ENCODE peak calls at places on chromosome 20, in seven cellular contexts. I is WERI-Rb-1; R is Panc1; G is GM12865; D is psoas muscle; S is CD8-positive, alpha-beta T cell; W is AG10803. B is an unnamed sample.

GRCh38 chr20:42267793-42268381 is 649.7 kb upstream of the CHD6 start:
- DNase-seq in R (no peak), G (no peak), I (no peak), W (no peak), S (no peak), D (no peak), B (no peak)

GRCh38 chr20:53829086-53829703 is 235.6 kb upstream of the ZNF217 start:
- DNase-seq in S (no peak), I (no peak), D (no peak), G (peak; percentile 49), W (peak; percentile 98), R (peak; percentile 93), B (peak; percentile 80)

GRCh38 chr20:19828233-19828632 is 70.2 kb downstream of the RIN2 start:
- DNase-seq in S (no peak), I (no peak), G (peak; percentile 82), W (no peak), R (peak; percentile 60), D (no peak), B (peak; percentile 65)

GRCh38 chr20:1108437-1108920 is 9.9 kb upstream of the PSMF1 start:
- DNase-seq in I (peak; percentile 63), R (peak; percentile 50), G (peak; percentile 55), D (peak; percentile 55), W (peak; percentile 51), S (peak; percentile 22), B (peak; percentile 58)

GRCh38 chr20:346640-347316 is at the start of gene NRSN2:
- DNase-seq in R (no peak), I (peak; percentile 95), D (peak; percentile 57), S (no peak), W (peak; percentile 66), G (peak; percentile 69), B (peak; percentile 65)

GRCh38 chr20:10629946-10630345 is 43.9 kb downstream of the JAG1 start:
- DNase-seq in S (no peak), R (no peak), I (no peak), G (no peak), D (no peak), W (no peak), B (no peak)

GRCh38 chr20:10034717-10035571 is at the start of gene ANKEF1:
- DNase-seq in D (peak; percentile 73), I (peak; percentile 88), W (peak; percentile 37), R (no peak), G (peak; percentile 91), S (peak; percentile 52), B (peak; percentile 53)

GRCh38 chr20:251352-251751 is 6.2 kb upstream of the DEFB132 start:
- DNase-seq in G (no peak), D (no peak), W (no peak), S (no peak), I (no peak), R (no peak), B (peak; percentile 24)

GRCh38 chr20:37564388-37565133 is 36.9 kb upstream of the BLCAP start:
- DNase-seq in I (peak; percentile 69), G (peak; percentile 28), R (no peak), W (peak; percentile 6), D (peak; percentile 37), S (no peak), B (peak; percentile 51)

GRCh38 chr20:9323622-9324021 is 190.8 kb upstream of the LAMP5 start:
- DNase-seq in D (no peak), S (no peak), G (peak; percentile 6), I (peak; percentile 14), R (no peak), W (no peak), B (no peak)

GRCh38 chr20:51610761-51611624 is 68.5 kb upstream of the NFATC2 start:
- DNase-seq in D (no peak), S (no peak), R (no peak), G (no peak), W (no peak), I (no peak), B (no peak)

GRCh38 chr20:7723284-7723683 is 217.0 kb downstream of the HAO1 start:
- DNase-seq in I (no peak), S (no peak), G (no peak), D (no peak), R (no peak), W (peak; percentile 37), B (no peak)

GRCh38 chr20:2335096-2335495 is 39.3 kb downstream of the TGM3 start:
- DNase-seq in D (no peak), I (no peak), W (no peak), S (no peak), R (no peak), G (no peak), B (no peak)

GRCh38 chr20:44572551-44573500 is 9.6 kb upstream of the PKIG start:
- DNase-seq in W (peak; percentile 92), I (no peak), D (peak; percentile 44), R (peak; percentile 80), S (no peak), G (no peak), B (no peak)

GRCh38 chr20:56993020-56993419 is 273.4 kb downstream of the BMP7 start:
- DNase-seq in I (no peak), S (no peak), D (no peak), W (no peak), R (no peak), G (no peak), B (no peak)

GRCh38 chr20:60921021-60921622 is 330.9 kb upstream of the CDH4 start:
- DNase-seq in R (no peak), W (peak; percentile 21), S (no peak), D (no peak), I (no peak), G (no peak), B (no peak)

GRCh38 chr20:21767739-21768223 is 62.3 kb downstream of the PAX1 start:
- DNase-seq in W (no peak), R (no peak), S (no peak), D (no peak), I (peak; percentile 8), G (no peak), B (peak; percentile 15)
- TF ChIP-seq CTCF in W (no peak), R (peak; percentile 68), S (no peak), D (no peak), I (peak; percentile 54), G (peak; percentile 26), B (peak; percentile 55)

DNA sequence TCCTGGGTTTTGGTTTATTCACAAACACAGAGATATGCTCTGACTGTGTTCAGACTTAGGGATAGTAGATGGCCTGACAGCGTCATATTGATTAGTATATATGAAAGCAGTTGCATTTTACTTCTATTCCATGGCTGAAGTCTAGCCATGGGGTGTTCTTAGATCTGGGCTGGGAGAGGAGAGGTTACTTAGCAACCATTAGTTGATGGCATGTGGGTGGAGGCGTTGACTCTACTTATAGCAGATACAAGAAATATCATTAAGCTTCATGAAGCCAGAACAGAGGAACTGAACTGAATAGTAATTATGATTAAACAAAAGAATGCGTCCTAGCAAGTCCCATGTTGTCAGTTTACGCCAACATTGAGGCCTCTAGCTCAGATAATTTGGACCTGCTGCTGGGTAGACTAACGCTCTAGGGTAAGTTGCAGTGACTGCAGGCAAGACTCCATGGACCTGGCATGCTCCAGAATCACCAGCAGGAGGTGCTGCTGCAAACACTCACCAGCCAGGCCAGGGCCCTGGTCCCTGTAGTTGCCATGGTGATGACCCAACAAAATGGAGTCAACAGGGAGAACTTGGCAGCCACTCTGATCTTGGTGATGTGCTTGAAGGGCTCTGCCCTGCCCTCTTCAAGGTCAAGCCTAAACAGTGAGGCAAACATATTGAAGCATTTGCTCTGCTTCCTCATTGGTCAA is 477.4 kb downstream of the PREX1 start:
- DNase-seq in S (no peak), W (no peak), R (no peak), G (peak; percentile 67), I (no peak), D (no peak), B (peak; percentile 34)
- TF ChIP-seq CTCF in S (no peak), W (peak; percentile 19), R (peak; percentile 21), G (peak; percentile 51), I (peak; percentile 72), D (peak; percentile 6), B (peak; percentile 43)

GRCh38 chr20:11716239-11716944 is 201.3 kb upstream of the BTBD3 start:
- DNase-seq in G (peak; percentile 0), R (no peak), W (peak; percentile 88), I (peak; percentile 61), D (no peak), S (no peak), B (peak; percentile 84)
- TF ChIP-seq CTCF in G (no peak), R (peak; percentile 29), W (peak; percentile 65), I (peak; percentile 69), D (no peak), S (no peak), B (peak; percentile 74)

GRCh38 chr20:24111858-24112257 is 123.3 kb upstream of the GGTLC1 start:
- DNase-seq in R (no peak), I (no peak), W (no peak), S (no peak), G (no peak), D (no peak), B (no peak)
- TF ChIP-seq CTCF in R (no peak), I (no peak), W (no peak), S (no peak), G (no peak), D (no peak), B (no peak)

GRCh38 chr20:58871533-58872102 is 19.1 kb downstream of the GNAS start:
- DNase-seq in G (no peak), W (no peak), R (no peak), S (no peak), D (no peak), I (no peak), B (no peak)

GRCh38 chr20:58870293-58871014 is 17.9 kb downstream of the GNAS start:
- DNase-seq in S (no peak), R (peak; percentile 43), W (peak; percentile 44), I (peak; percentile 76), D (peak; percentile 56), G (peak; percentile 49), B (peak; percentile 44)

GRCh38 chr20:58869662-58870227 is 17.2 kb downstream of the GNAS start:
- DNase-seq in I (peak; percentile 30), R (no peak), W (no peak), S (no peak), D (no peak), G (no peak), B (no peak)

GRCh38 chr20:58867211-58867610 is 14.7 kb downstream of the GNAS start:
- DNase-seq in S (no peak), D (no peak), W (peak; percentile 43), G (no peak), R (no peak), I (no peak), B (no peak)

GRCh38 chr20:58868795-58869194 is 16.3 kb downstream of the GNAS start:
- DNase-seq in S (no peak), R (no peak), I (peak; percentile 70), W (no peak), G (peak; percentile 29), D (no peak), B (no peak)
- TF ChIP-seq CTCF in S (no peak), R (peak; percentile 75), I (peak; percentile 67), W (peak; percentile 35), G (peak; percentile 36), D (peak; percentile 33), B (no peak)